ENCODE peak calls at places on chromosomes 2 and 18, in eight cellular contexts. F is HFFc6; W is dermis blood vessel endothelial cell; G is stimulated activated CD4-positive, alpha-beta T cell treated with anti-CD3 and anti-CD28 coated beads, TNF-alpha, amount 100 ng/mL, for 24 hours; P is GM06990; C is neuronal stem cell; E is NCI-H2081; L is T1000. U is an unnamed sample.

GRCh38 chr2:69642709-69643601 is 584 bp downstream of the AAK1 start:
- DNase-seq in F (peak; percentile 76), W (peak; percentile 75), G (peak; percentile 40), P (peak; percentile 50), C (peak; percentile 50), E (no peak), L (peak; percentile 36), U (no peak)

GRCh38 chr2:25112113-25112512 is 56.3 kb downstream of the POMC start:
- DNase-seq in F (no peak), W (no peak), G (no peak), P (no peak), C (no peak), E (no peak), L (no peak), U (no peak)

GRCh38 chr2:27723372-27724144 is 48.0 kb upstream of the MRPL33 start:
- DNase-seq in F (peak; percentile 74), W (peak; percentile 89), G (no peak), P (no peak), C (peak; percentile 57), E (peak; percentile 16), L (peak; percentile 15), U (no peak)

GRCh38 chr2:111972955-111973565 is 74.7 kb downstream of the MERTK start:
- DNase-seq in F (no peak), W (peak; percentile 29), G (no peak), P (peak; percentile 8), C (no peak), E (no peak), L (no peak), U (no peak)

GRCh38 chr18:4455113-4455811 is at the start of gene DLGAP1:
- DNase-seq in F (no peak), W (peak; percentile 38), G (no peak), P (peak; percentile 86), C (peak; percentile 79), E (peak; percentile 20), L (peak; percentile 70), U (no peak)

GRCh38 chr2:199128476-199129214 is 329.1 kb downstream of the SATB2 start:
- DNase-seq in F (no peak), W (no peak), G (no peak), P (no peak), C (no peak), E (no peak), L (no peak), U (no peak)

GRCh38 chr2:2671826-2672225 is 340.8 kb upstream of the MYT1L start:
- DNase-seq in F (no peak), W (no peak), G (no peak), P (no peak), C (no peak), E (no peak), L (no peak), U (no peak)

GRCh38 chr18:23307567-23308295 is 145.4 kb upstream of the RIOK3 start:
- DNase-seq in F (peak; percentile 80), W (peak; percentile 55), G (no peak), P (peak; percentile 33), C (no peak), E (no peak), L (peak; percentile 24), U (no peak)

GRCh38 chr18:70288851-70289328 is at the start of gene SOCS6:
- DNase-seq in F (peak; percentile 43), W (peak; percentile 72), G (no peak), P (peak; percentile 84), C (peak; percentile 69), E (peak; percentile 44), L (no peak), U (no peak)

GRCh38 chr2:99888617-99889016 is 253.8 kb downstream of the AFF3 start:
- DNase-seq in F (no peak), W (no peak), G (no peak), P (no peak), C (no peak), E (no peak), L (no peak), U (no peak)

GRCh38 chr2:149175956-149176355 is 137.5 kb downstream of the LYPD6B start:
- DNase-seq in F (no peak), W (no peak), G (no peak), P (no peak), C (no peak), E (no peak), L (no peak), U (no peak)

U was measured in cardiac septum.